ENCODE peak calls at places on chromosomes 2 and 18, in four cellular contexts. G, Y, K and I are unnamed samples.

GRCh38 chr2:65296971-65297370 is 69.3 kb downstream of the ACTR2 start:
- DNase-seq in G (no peak), Y (no peak), K (no peak), I (no peak)

GRCh38 chr2:18597618-18598017 is 8.2 kb upstream of the NT5C1B start:
- DNase-seq in Y (no peak), G (no peak), K (no peak), I (no peak)

GRCh38 chr2:161418715-161419337 is 2.7 kb downstream of the TBR1 start:
- DNase-seq in G (peak), Y (no peak), K (no peak), I (no peak)

GRCh38 chr2:128446049-128446811 is 127.6 kb upstream of the HS6ST1 start:
- DNase-seq in G (peak), K (no peak), Y (no peak), I (no peak)

GRCh38 chr18:43068781-43069180 is 46.7 kb downstream of the RIT2 start:
- DNase-seq in G (no peak), Y (no peak), K (no peak), I (no peak)

GRCh38 chr2:241036964-241037421 is 38.6 kb downstream of the SNED1 start:
- DNase-seq in Y (no peak), G (peak), K (no peak), I (no peak)

GRCh38 chr2:234308814-234309195 is 188.1 kb downstream of the ARL4C start:
- DNase-seq in Y (peak), G (peak), K (no peak), I (no peak)

GRCh38 chr2:152782171-152782570 is 63.8 kb downstream of the ARL6IP6 start:
- DNase-seq in Y (no peak), G (no peak), K (no peak), I (no peak)

GRCh38 chr2:65489269-65489668 is 56.9 kb upstream of the SPRED2 start:
- DNase-seq in Y (no peak), G (no peak), K (no peak), I (no peak)

GRCh38 chr2:84741182-84741822 is 139.6 kb downstream of the TRABD2A start:
- DNase-seq in G (peak), Y (peak), K (no peak), I (no peak)

GRCh38 chr18:49849331-49850217 is 36.2 kb upstream of the ACAA2 start:
- DNase-seq in G (no peak), K (no peak), Y (peak), I (no peak)

GRCh38 chr18:48441405-48441881 is 32.3 kb upstream of the ZBTB7C start:
- DNase-seq in G (peak), K (no peak), Y (no peak), I (no peak)

GRCh38 chr18:39173022-39173421 is 1607.4 kb upstream of the CELF4 start:
- DNase-seq in K (no peak), G (no peak), Y (peak), I (no peak)

GRCh38 chr2:8889978-8890377 is 52.6 kb upstream of the KIDINS220 start:
- DNase-seq in K (no peak), G (no peak), Y (no peak), I (no peak)

GRCh38 chr2:171706152-171706803 is 19.0 kb downstream of the DYNC1I2 start:
- DNase-seq in K (no peak), Y (peak), G (no peak), I (no peak)

GRCh38 chr2:82182270-82182669 is 1877.7 kb upstream of the LRRTM1 start:
- DNase-seq in Y (peak), K (no peak), G (no peak), I (no peak)

GRCh38 chr2:25688236-25688635 is 14.9 kb upstream of the DTNB start:
- DNase-seq in Y (no peak), G (no peak), K (no peak), I (no peak)

GRCh38 chr2:23900133-23900926 is 26.6 kb downstream of the ATAD2B start:
- DNase-seq in K (no peak), G (no peak), Y (peak), I (no peak)

GRCh38 chr2:162153608-162154224 is 1.7 kb upstream of the GCG start:
- DNase-seq in Y (peak), K (no peak), G (peak), I (no peak)

GRCh38 chr2:229431331-229431954 is 160.4 kb upstream of the PID1 start:
- DNase-seq in K (no peak), Y (peak), G (no peak), I (no peak)

GRCh38 chr2:28643911-28644334 is 107.7 kb upstream of the PPP1CB start:
- DNase-seq in Y (peak), G (no peak), K (no peak), I (no peak)

GRCh38 chr2:23606968-23607367 is 222.0 kb downstream of the KLHL29 start:
- DNase-seq in K (no peak), G (no peak), Y (peak), I (no peak)

GRCh38 chr2:198098918-198099317 is 294.5 kb downstream of the PLCL1 start:
- DNase-seq in Y (peak), G (no peak), K (peak), I (no peak)

GRCh38 chr2:72515696-72516095 is 310.1 kb downstream of the EXOC6B start:
- DNase-seq in K (peak), G (no peak), Y (no peak), I (no peak)

GRCh38 chr2:179250848-179251504 is 13.7 kb downstream of the SESTD1 start:
- DNase-seq in Y (no peak), G (no peak), K (no peak), I (no peak)

GRCh38 chr18:78192044-78192443 is 787.6 kb upstream of the SALL3 start:
- DNase-seq in Y (no peak), K (peak), G (no peak), I (peak)

GRCh38 chr18:31042391-31043181 is at the start of gene DSC3:
- DNase-seq in Y (no peak), K (no peak), G (no peak), I (no peak)

GRCh38 chr2:15800489-15801329 is 139.6 kb upstream of the MYCN start:
- DNase-seq in G (no peak), Y (peak), K (peak), I (peak)

GRCh38 chr2:118978064-118978463 is 36.1 kb downstream of the MARCO start:
- DNase-seq in Y (no peak), G (no peak), K (no peak), I (no peak)

GRCh38 chr18:32469190-32469611 is 1.5 kb downstream of the GAREM1 start:
- DNase-seq in Y (peak), K (peak), G (no peak), I (peak)

GRCh38 chr2:171136024-171136423 is 24.7 kb downstream of the TLK1 start:
- DNase-seq in G (no peak), Y (no peak), K (no peak), I (no peak)

GRCh38 chr2:191714925-191715324 is 37.0 kb downstream of the NABP1 start:
- DNase-seq in G (no peak), K (no peak), Y (no peak), I (no peak)

GRCh38 chr2:18299423-18300212 is 260.8 kb downstream of the RDH14 start:
- DNase-seq in G (no peak), Y (peak), K (no peak), I (no peak)

GRCh38 chr2:67724261-67724660 is 327.1 kb downstream of the ETAA1 start:
- DNase-seq in Y (no peak), G (no peak), K (no peak), I (no peak)

GRCh38 chr2:27314709-27315108 is 6.5 kb upstream of the UCN start:
- DNase-seq in G (no peak), K (no peak), Y (no peak), I (no peak)